ENCODE peak calls at places on chromosomes 16 and 17, in five cellular contexts. Z, V, W, L and B are unnamed samples.

GRCh38 chr16:4772351-4772750 is 5.4 kb upstream of the ZNF500 start:
- DNase-seq in Z (no peak), V (no peak), W (no peak), L (no peak), B (no peak)

GRCh38 chr17:58368860-58369213 is 16.8 kb upstream of the SUPT4H1 start:
- DNase-seq in Z (no peak), V (peak; percentile 31), W (no peak), L (no peak), B (no peak)

GRCh38 chr16:56910654-56911539 is 21.0 kb upstream of the HERPUD1 start:
- DNase-seq in Z (no peak), V (no peak), W (no peak), L (no peak), B (no peak)

GRCh38 chr17:46792071-46792470 is 26.4 kb downstream of the WNT3 start:
- DNase-seq in Z (no peak), V (no peak), W (no peak), L (no peak), B (no peak)

GRCh38 chr16:3866703-3867431 is 13.6 kb downstream of the CREBBP start:
- DNase-seq in Z (no peak), V (no peak), W (no peak), L (no peak), B (no peak)

GRCh38 chr16:49557070-49557446 is 183.5 kb downstream of the C16orf78 start:
- DNase-seq in Z (no peak), V (no peak), W (no peak), L (no peak), B (no peak)

GRCh38 chr16:47236716-47237115 is 93.0 kb upstream of the NETO2 start:
- DNase-seq in Z (no peak), V (no peak), W (no peak), L (no peak), B (no peak)

GRCh38 chr16:69490707-69491324 is 66.4 kb downstream of the CYB5B start:
- DNase-seq in Z (peak; percentile 6), V (no peak), W (no peak), L (no peak), B (no peak)

GRCh38 chr16:53052519-53053501 is at the start of gene CHD9NB:
- DNase-seq in Z (peak; percentile 51), V (no peak), W (no peak), L (no peak), B (no peak)

GRCh38 chr16:86939609-86940008 is 361.3 kb downstream of the FOXL1 start:
- DNase-seq in Z (no peak), V (no peak), W (no peak), L (no peak), B (no peak)

GRCh38 chr16:87947356-87948118 is 3.7 kb upstream of the BANP start:
- DNase-seq in Z (no peak), V (no peak), W (no peak), L (no peak), B (no peak)

GRCh38 chr17:6570731-6571465 is 14.5 kb upstream of the PITPNM3 start:
- DNase-seq in Z (no peak), V (peak; percentile 5), W (peak; percentile 10), L (no peak), B (no peak)

GRCh38 chr16:23650674-23651073 is 9.4 kb downstream of the DCTN5 start:
- DNase-seq in Z (no peak), V (no peak), W (no peak), L (no peak), B (no peak)

GRCh38 chr17:8087075-8087941 is at the start of gene ALOX12B:
- DNase-seq in Z (no peak), V (no peak), W (no peak), L (no peak), B (no peak)

GRCh38 chr16:24178496-24178895 is 77.6 kb upstream of the CACNG3 start:
- DNase-seq in Z (no peak), V (no peak), W (no peak), L (no peak), B (no peak)

GRCh38 chr17:59762022-59762825 is 54.8 kb downstream of the VMP1 start:
- DNase-seq in Z (no peak), V (no peak), W (no peak), L (no peak), B (no peak)

GRCh38 chr17:20935740-20936139 is 107.1 kb downstream of the USP22 start:
- DNase-seq in Z (no peak), V (no peak), W (no peak), L (no peak), B (no peak)

GRCh38 chr16:734208-734980 is 6.4 kb downstream of the CIAO3 start:
- DNase-seq in Z (peak; percentile 59), V (no peak), W (no peak), L (no peak), B (no peak)

GRCh38 chr16:3444032-3444388 is 530 bp downstream of the NAA60 start:
- DNase-seq in Z (no peak), V (no peak), W (peak; percentile 36), L (no peak), B (no peak)

GRCh38 chr16:10951016-10951415 is 6.7 kb downstream of the CLEC16A start:
- DNase-seq in Z (no peak), V (no peak), W (no peak), L (no peak), B (no peak)

GRCh38 chr17:37608369-37609169 is 649 bp downstream of the SYNRG start:
- DNase-seq in Z (no peak), V (peak; percentile 25), W (peak; percentile 26), L (no peak), B (peak; percentile 40)

GRCh38 chr17:34993031-34993430 is 12.7 kb downstream of the LIG3 start:
- DNase-seq in Z (no peak), V (no peak), W (no peak), L (no peak), B (no peak)

GRCh38 chr16:54720259-54720658 is 210.4 kb upstream of the IRX5 start:
- DNase-seq in Z (no peak), V (no peak), W (no peak), L (no peak), B (no peak)

GRCh38 chr17:6815775-6816174 is 15.8 kb downstream of the TEKT1 start:
- DNase-seq in Z (no peak), V (no peak), W (no peak), L (peak; percentile 56), B (no peak)

DNA sequence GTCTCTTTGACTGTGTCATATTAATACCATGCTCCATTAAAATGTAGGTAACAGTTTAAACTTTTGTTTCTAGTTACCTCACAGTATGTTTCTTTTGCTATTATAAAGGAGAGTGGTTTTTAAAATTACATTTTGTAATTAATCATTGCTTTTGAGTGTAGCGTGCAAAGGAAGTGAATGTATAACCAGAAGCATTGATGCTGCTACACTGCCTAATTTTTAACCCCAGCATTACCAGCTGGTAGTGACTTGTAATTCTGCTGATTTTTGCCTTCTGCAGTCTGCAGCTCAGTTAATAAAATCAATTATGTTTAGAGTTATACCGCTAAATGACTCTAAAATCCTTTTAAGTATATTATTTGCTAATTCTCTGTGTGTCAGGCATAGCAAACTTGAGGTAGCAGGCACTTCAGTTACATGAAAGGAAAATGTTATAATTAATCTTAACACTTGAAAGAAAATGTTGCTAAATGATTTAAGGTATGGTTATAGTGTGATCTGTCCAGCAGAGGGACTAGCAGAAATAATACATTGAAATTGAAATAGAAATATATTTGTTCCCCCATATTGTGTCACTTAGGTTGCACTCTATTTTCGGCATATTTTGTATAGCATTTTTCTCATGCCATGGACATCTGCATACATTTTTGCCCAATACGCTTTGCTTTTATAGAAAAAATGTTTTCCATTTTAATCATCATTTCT is 388.5 kb downstream of the CNTNAP4 start:
- DNase-seq in Z (no peak), V (no peak), W (no peak), L (no peak), B (no peak)
- TF ChIP-seq CTCF in Z (no peak), V (no peak), W (no peak), L (no peak), B (no peak)

GRCh38 chr17:43663383-43663782 is 1.7 kb upstream of the MEOX1 start:
- DNase-seq in Z (no peak), V (no peak), W (no peak), L (no peak), B (no peak)
- TF ChIP-seq POLR2A in Z (no peak), V (no peak), W (no peak), L (no peak), B (no peak)

GRCh38 chr17:48011405-48012150 is 26.0 kb downstream of the COPZ2 start:
- DNase-seq in Z (no peak), V (peak; percentile 63), W (peak; percentile 32), L (no peak), B (no peak)
- TF ChIP-seq CTCF in Z (no peak), V (peak; percentile 40), W (no peak), L (peak; percentile 11), B (no peak)

GRCh38 chr17:42047343-42047742 is 3.1 kb downstream of the C17orf113 start:
- DNase-seq in Z (no peak), V (no peak), W (no peak), L (no peak), B (no peak)
- TF ChIP-seq POLR2A in Z (no peak), V (no peak), W (no peak), L (no peak), B (no peak)

GRCh38 chr16:27428035-27428785 is 26.2 kb downstream of the IL21R start:
- DNase-seq in Z (peak; percentile 28), V (no peak), W (no peak), L (no peak), B (peak; percentile 82)
- TF ChIP-seq CTCF in Z (no peak), V (no peak), W (no peak), L (no peak), B (no peak)

GRCh38 chr16:31876955-31877828 is 3.6 kb downstream of the ZNF267 start:
- DNase-seq in Z (no peak), V (no peak), W (no peak), L (no peak), B (no peak)

GRCh38 chr16:31877876-31878642 is 4.5 kb downstream of the ZNF267 start:
- DNase-seq in Z (no peak), V (no peak), W (no peak), L (no peak), B (no peak)

GRCh38 chr16:31875112-31875803 is 1.7 kb downstream of the ZNF267 start:
- DNase-seq in Z (no peak), V (no peak), W (no peak), L (no peak), B (no peak)

GRCh38 chr16:31879937-31880321 is 6.3 kb downstream of the ZNF267 start:
- DNase-seq in Z (no peak), V (no peak), W (no peak), L (no peak), B (no peak)

DNA sequence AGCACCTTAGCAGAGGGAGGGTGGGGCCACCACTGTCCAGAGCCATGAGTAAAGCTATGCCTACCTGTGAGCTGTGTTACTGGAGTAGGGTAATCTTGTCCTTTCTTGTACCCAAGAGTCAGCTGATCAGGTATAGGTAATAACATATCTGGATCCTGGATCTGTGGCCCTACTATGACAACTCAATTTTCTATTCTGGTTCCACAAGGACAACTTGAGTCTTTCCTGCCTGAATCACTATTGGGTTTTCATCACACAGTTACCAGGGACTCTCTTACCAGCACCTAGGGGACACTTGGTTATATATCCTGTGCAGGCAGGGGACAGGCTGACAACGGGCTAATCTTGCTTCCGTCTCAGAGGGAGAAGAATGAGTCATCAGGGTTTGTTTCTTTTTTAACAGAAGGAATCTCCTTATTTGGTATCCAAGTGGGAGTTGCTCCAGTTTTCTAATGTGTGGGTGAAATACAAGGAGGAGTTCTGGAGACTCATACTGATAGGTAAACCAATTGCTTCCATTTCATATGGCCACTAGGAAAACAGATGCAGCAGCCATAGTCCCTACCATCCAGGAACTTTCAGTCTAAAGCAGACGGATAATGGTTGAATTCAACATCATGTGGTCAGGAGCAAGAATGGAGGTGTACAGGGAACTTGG is 6.8 kb downstream of the ZNF267 start:
- DNase-seq in Z (no peak), V (no peak), W (no peak), L (no peak), B (no peak)
- TF ChIP-seq POLR2A in Z (no peak), V (no peak), W (no peak), L (no peak), B (no peak)